ENCODE peak calls at places on chromosomes 1 and 21, in four cellular contexts. C is K562, H is GM12878, K is HepG2. J is an unnamed sample.

GRCh38 chr1:212916395-212917133 is 33.8 kb upstream of the VASH2 start:
- DNase-seq in C (peak; percentile 51), H (no peak), K (peak; percentile 50), J (no peak)

GRCh38 chr1:45018599-45019230 is 6.7 kb downstream of the UROD start:
- DNase-seq in C (peak; percentile 49), H (no peak), K (peak; percentile 47), J (peak; percentile 62)

GRCh38 chr1:233868461-233868860 is 36.0 kb upstream of the SLC35F3 start:
- DNase-seq in C (no peak), H (no peak), K (no peak), J (no peak)

GRCh38 chr1:240005997-240006650 is 85.6 kb upstream of the FMN2 start:
- DNase-seq in C (no peak), H (no peak), K (no peak), J (no peak)

GRCh38 chr1:216518844-216519627 is 95.8 kb upstream of the USH2A start:
- DNase-seq in C (no peak), H (no peak), K (no peak), J (no peak)

GRCh38 chr1:167496962-167497619 is 21.2 kb downstream of the CD247 start:
- DNase-seq in C (no peak), H (no peak), K (no peak), J (no peak)

GRCh38 chr1:45005761-45006160 is 5.4 kb downstream of the HECTD3 start:
- DNase-seq in C (peak; percentile 9), H (no peak), K (no peak), J (no peak)

GRCh38 chr21:26267389-26267788 is 96.8 kb upstream of the APP start:
- DNase-seq in C (no peak), H (no peak), K (no peak), J (no peak)

GRCh38 chr1:147562819-147563218 is 21.5 kb downstream of the BCL9 start:
- DNase-seq in C (no peak), H (no peak), K (no peak), J (no peak)
- TF ChIP-seq BHLHE40 in C (no peak), H (no peak), K (no peak), J (no peak)

GRCh38 chr1:228297822-228298221 is 90.0 kb downstream of the OBSCN start:
- DNase-seq in C (no peak), H (no peak), K (no peak), J (no peak)
- TF ChIP-seq TARDBP in C (no peak), H (no peak), K (no peak), J (no peak)

DNA sequence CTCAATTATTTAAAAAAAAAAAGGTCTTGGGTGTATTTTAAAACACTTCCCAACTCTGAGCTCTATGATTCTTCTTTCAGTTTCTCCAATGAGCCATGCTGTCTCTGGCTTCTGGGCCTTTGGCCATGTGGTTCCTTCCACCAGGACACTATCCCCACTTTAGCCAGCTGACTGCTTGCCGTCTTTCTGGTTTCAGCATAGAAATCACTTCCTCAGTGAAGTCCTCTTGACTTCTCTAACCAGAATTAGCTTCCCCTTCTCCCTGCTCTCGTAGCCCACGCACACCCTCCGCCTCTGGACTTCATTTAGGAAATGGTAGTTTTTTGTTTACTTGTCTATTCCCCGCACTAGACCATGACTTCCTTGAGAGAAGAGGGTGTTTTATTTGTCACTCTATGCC is 1.1 kb upstream of the DIO1 start:
- DNase-seq in C (no peak), H (no peak), K (no peak), J (no peak)
- TF ChIP-seq FOXM1 in C (no peak), H (no peak), K (no peak), J (no peak)

GRCh38 chr1:10032287-10032589 is 520 bp upstream of the UBE4B start:
- DNase-seq in C (no peak), H (no peak), K (no peak), J (no peak)

GRCh38 chr1:10031461-10031860 is 1.3 kb upstream of the UBE4B start:
- DNase-seq in C (no peak), H (no peak), K (no peak), J (no peak)

GRCh38 chr1:10032590-10033358 is at the start of gene UBE4B:
- DNase-seq in C (peak; percentile 99), H (peak; percentile 83), K (peak; percentile 94), J (peak; percentile 97)

DNA sequence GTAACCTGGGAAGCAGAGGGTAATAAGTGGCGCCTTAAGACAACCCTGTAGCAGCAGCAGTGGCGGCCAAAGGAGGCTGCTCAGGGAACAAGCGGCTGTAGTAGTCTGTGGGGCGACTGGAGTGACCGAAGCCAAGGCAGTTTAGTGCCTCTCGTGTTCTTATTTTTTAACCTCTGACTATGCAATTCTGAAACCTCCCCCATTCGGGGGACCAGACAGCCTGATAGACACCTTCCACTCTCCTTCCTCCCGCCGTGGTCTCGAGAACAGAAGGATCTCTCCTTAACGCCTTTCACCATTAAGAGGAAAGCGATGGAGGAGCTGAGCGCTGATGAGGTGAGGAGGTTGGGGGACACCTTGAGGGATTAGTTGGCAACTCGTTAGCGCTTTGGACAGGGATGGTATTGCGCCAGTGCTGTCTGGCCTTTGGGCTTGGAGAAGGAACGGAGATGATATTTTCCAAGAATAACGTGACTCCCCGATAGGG is 644 bp downstream of the UBE4B start:
- DNase-seq in C (no peak), H (no peak), K (peak; percentile 51), J (no peak)
- TF ChIP-seq BHLHE40 in C (peak; percentile 26), H (no peak), K (no peak), J (no peak)

GRCh38 chr1:94039514-94039870 is 81.5 kb downstream of the ABCA4 start:
- DNase-seq in C (peak; percentile 61), H (no peak), K (peak; percentile 75), J (peak; percentile 86)

GRCh38 chr1:94038511-94038910 is 82.4 kb downstream of the ABCA4 start:
- DNase-seq in C (no peak), H (no peak), K (no peak), J (no peak)

GRCh38 chr1:94037392-94038229 is 83.3 kb downstream of the ABCA4 start:
- DNase-seq in C (no peak), H (no peak), K (no peak), J (no peak)

GRCh38 chr1:94042388-94042787 is 78.6 kb downstream of the ABCA4 start:
- DNase-seq in C (no peak), H (no peak), K (no peak), J (no peak)

GRCh38 chr1:94039871-94040569 is 80.9 kb downstream of the ABCA4 start:
- DNase-seq in C (no peak), H (no peak), K (no peak), J (no peak)
- TF ChIP-seq TARDBP in C (no peak), H (no peak), K (no peak), J (no peak)

DNA sequence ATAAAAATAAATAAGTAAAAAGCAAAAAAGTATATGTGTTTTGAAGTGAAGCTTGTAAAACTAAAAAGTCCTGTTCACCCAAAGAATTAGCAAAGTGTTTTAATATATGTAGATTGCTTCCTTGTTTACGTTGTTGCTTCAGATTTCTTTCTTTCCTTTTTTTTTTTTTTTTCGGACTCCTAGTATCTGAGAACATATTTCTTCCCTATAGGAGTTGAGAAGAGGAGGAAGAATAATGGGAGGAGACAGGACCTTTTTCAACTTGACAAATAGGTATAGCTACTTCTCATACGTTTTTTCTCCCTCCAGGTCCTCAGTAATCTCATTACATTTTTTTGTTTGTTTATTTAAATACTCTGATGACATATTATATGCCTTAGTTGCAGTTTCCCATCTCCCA is 8.8 kb downstream of the DISP1 start:
- DNase-seq in C (no peak), H (no peak), K (no peak), J (no peak)
- TF ChIP-seq FOXM1 in C (no peak), H (no peak), K (no peak), J (no peak)

J was measured in HEK293T.